ENCODE peak calls at places on chromosome 15, in four cellular contexts. V is GM12878, K is HepG2, Y is SK-N-SH. N is an unnamed sample.

GRCh38 chr15:59301527-59301926 is 71.1 kb downstream of the MYO1E start:
- DNase-seq in V (no peak), K (no peak), Y (no peak), N (no peak)

GRCh38 chr15:71538922-71539321 is 271.4 kb upstream of the NR2E3 start:
- DNase-seq in V (no peak), K (no peak), Y (no peak), N (no peak)

GRCh38 chr15:96699871-96700401 is 369.4 kb downstream of the NR2F2 start:
- DNase-seq in V (no peak), K (no peak), Y (no peak), N (no peak)

GRCh38 chr15:74233864-74234597 is 2.1 kb upstream of the CCDC33 start:
- DNase-seq in V (no peak), K (no peak), Y (peak), N (no peak)

GRCh38 chr15:70093481-70094309 is 4.0 kb downstream of the TLE3 start:
- DNase-seq in V (no peak), K (no peak), Y (no peak), N (peak)

GRCh38 chr15:26661727-26662126 is 111.1 kb downstream of the GABRB3 start:
- DNase-seq in V (no peak), K (no peak), Y (no peak), N (no peak)

GRCh38 chr15:87778358-87778757 is 478.2 kb downstream of the NTRK3 start:
- DNase-seq in V (no peak), K (no peak), Y (no peak), N (no peak)

GRCh38 chr15:38129531-38130199 is 123.0 kb upstream of the SPRED1 start:
- DNase-seq in V (peak), K (no peak), Y (peak), N (peak)

GRCh38 chr15:96585634-96586386 is 255.3 kb downstream of the NR2F2 start:
- DNase-seq in V (no peak), K (no peak), Y (peak), N (peak)

GRCh38 chr15:37103475-37104071 is 3.2 kb upstream of the MEIS2 start:
- DNase-seq in V (no peak), K (no peak), Y (no peak), N (no peak)

GRCh38 chr15:92882697-92883642 is 17.2 kb upstream of the CHD2 start:
- DNase-seq in V (no peak), K (no peak), Y (peak), N (no peak)

GRCh38 chr15:86634992-86635608 is 555.4 kb downstream of the AGBL1 start:
- DNase-seq in V (no peak), K (no peak), Y (no peak), N (no peak)

GRCh38 chr15:63498815-63499549 is 5.4 kb upstream of the USP3 start:
- DNase-seq in V (no peak), K (no peak), Y (no peak), N (no peak)

GRCh38 chr15:39192376-39192775 is 388.5 kb upstream of the THBS1 start:
- DNase-seq in V (no peak), K (no peak), Y (no peak), N (no peak)

GRCh38 chr15:70017796-70018195 is 79.9 kb downstream of the TLE3 start:
- DNase-seq in V (no peak), K (no peak), Y (no peak), N (no peak)

GRCh38 chr15:95646892-95647291 is 683.6 kb upstream of the NR2F2 start:
- DNase-seq in V (no peak), K (no peak), Y (no peak), N (no peak)

GRCh38 chr15:78422571-78423340 is 15.3 kb upstream of the IREB2 start:
- DNase-seq in V (no peak), K (peak), Y (peak), N (peak)

GRCh38 chr15:75659141-75659771 is 11.5 kb downstream of the SNX33 start:
- DNase-seq in V (no peak), K (no peak), Y (no peak), N (no peak)

GRCh38 chr15:70166506-70167087 is 68.9 kb upstream of the TLE3 start:
- DNase-seq in V (no peak), K (no peak), Y (no peak), N (no peak)

DNA sequence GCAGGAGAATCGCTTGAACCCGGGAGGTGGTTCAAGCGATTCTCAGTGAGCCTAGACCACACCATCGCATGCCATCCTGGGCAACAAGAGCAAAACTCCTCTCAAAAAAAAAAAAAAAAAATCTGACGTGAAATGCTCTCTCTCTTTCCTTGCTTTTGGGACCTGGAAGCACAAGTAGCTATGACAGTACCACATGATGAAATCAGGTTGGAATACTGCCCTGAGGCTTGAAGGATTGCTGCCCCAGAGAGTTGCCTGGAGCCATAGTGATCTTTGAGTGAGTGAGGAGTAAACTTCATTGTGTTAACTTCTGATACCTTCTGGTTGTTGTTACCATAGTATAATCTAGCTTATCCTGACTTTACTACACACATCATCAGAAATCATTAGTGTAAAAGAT is 23.3 kb downstream of the AKAP13 start:
- DNase-seq in V (no peak), K (no peak), Y (no peak), N (no peak)
- TF ChIP-seq GABPA in V (no peak), K (no peak), Y (no peak), N (no peak)

GRCh38 chr15:57060799-57061198 is 142.4 kb downstream of the TCF12 start:
- DNase-seq in V (no peak), K (peak), Y (no peak), N (no peak)
- TF ChIP-seq GABPA in V (no peak), K (no peak), Y (no peak), N (no peak)

GRCh38 chr15:80485370-80486164 is 81.4 kb downstream of the ARNT2 start:
- DNase-seq in V (no peak), K (peak), Y (no peak), N (no peak)
- TF ChIP-seq GABPA in V (no peak), K (no peak), Y (no peak), N (no peak)

GRCh38 chr15:65286069-65286703 is 497 bp downstream of the PARP16 start:
- DNase-seq in V (no peak), K (peak), Y (no peak), N (no peak)
- TF ChIP-seq GABPA in V (no peak), K (no peak), Y (no peak), N (no peak)

N was measured in HL-60.